ENCODE peak calls at places on chromosomes 5 and 9, in six cellular contexts. V is RWPE1, S is coronary artery, X is SJCRH30, I is stomach, H is upper lobe of left lung. M is an unnamed sample.

GRCh38 chr5:116600876-116601275 is 26.3 kb upstream of the SEMA6A start:
- DNase-seq in I (no peak), X (no peak), S (no peak), H (no peak), V (no peak), M (no peak)

GRCh38 chr5:147098233-147098790 is 136.5 kb upstream of the STK32A start:
- DNase-seq in H (no peak), S (no peak), I (no peak), X (peak; percentile 68), V (peak; percentile 20), M (no peak)

GRCh38 chr9:121835581-121836381 is 184.3 kb downstream of the DAB2IP start:
- DNase-seq in H (peak; percentile 5), X (no peak), V (no peak), I (peak; percentile 19), S (peak; percentile 45), M (no peak)

GRCh38 chr9:137308102-137308619 is 6.1 kb upstream of the NRARP start:
- DNase-seq in V (no peak), X (no peak), I (no peak), S (no peak), H (no peak), M (peak; percentile 46)

GRCh38 chr5:143068712-143069111 is 298.5 kb downstream of the ARHGAP26 start:
- DNase-seq in S (no peak), I (no peak), H (no peak), V (no peak), X (no peak), M (no peak)

GRCh38 chr9:134243778-134244467 is 79.6 kb upstream of the RNU6ATAC start:
- DNase-seq in I (peak; percentile 47), H (peak; percentile 78), X (no peak), S (no peak), V (no peak), M (no peak)

GRCh38 chr9:35728041-35728971 is 3.7 kb downstream of the TLN1 start:
- DNase-seq in I (peak; percentile 49), V (peak; percentile 68), X (no peak), H (peak; percentile 88), S (peak; percentile 93), M (peak; percentile 79)

GRCh38 chr9:124291801-124292396 is 34.1 kb downstream of the NEK6 start:
- DNase-seq in I (no peak), H (peak; percentile 48), V (no peak), S (no peak), X (no peak), M (no peak)

GRCh38 chr5:135222771-135223170 is 176.3 kb downstream of the MACROH2A1 start:
- DNase-seq in H (no peak), V (no peak), X (no peak), I (peak; percentile 5), S (no peak), M (no peak)

GRCh38 chr9:33263936-33264472 is 504 bp downstream of the BAG1 start:
- DNase-seq in I (peak; percentile 50), V (peak; percentile 33), H (peak; percentile 67), S (no peak), X (peak; percentile 61), M (peak; percentile 59)

GRCh38 chr5:32586251-32586642 is 890 bp downstream of the SUB1 start:
- DNase-seq in X (no peak), S (no peak), H (no peak), I (no peak), V (no peak), M (no peak)

GRCh38 chr5:6158974-6159863 is 219.1 kb downstream of the MED10 start:
- DNase-seq in I (no peak), H (no peak), S (no peak), X (no peak), V (peak; percentile 92), M (no peak)

GRCh38 chr5:26295541-26295940 is 742.8 kb downstream of the CDH9 start:
- DNase-seq in S (no peak), X (no peak), V (peak; percentile 7), I (no peak), H (no peak), M (no peak)

GRCh38 chr9:36665921-36666429 is 93.3 kb downstream of the MELK start:
- DNase-seq in H (no peak), S (no peak), X (no peak), I (no peak), V (no peak), M (no peak)

GRCh38 chr9:113898151-113898550 is 22.0 kb downstream of the ZNF618 start:
- DNase-seq in S (no peak), V (no peak), H (no peak), X (no peak), I (no peak), M (no peak)

GRCh38 chr5:105849701-105850100 is 1821.0 kb downstream of the EFNA5 start:
- DNase-seq in X (no peak), H (no peak), S (no peak), V (no peak), I (no peak), M (no peak)

GRCh38 chr5:170704417-170705195 is 78.9 kb upstream of the GABRP start:
- DNase-seq in I (no peak), X (no peak), V (no peak), S (no peak), H (no peak), M (no peak)

GRCh38 chr5:121748690-121749089 is 103.0 kb upstream of the FTMT start:
- DNase-seq in H (no peak), V (no peak), I (no peak), S (no peak), X (no peak), M (no peak)

GRCh38 chr5:154653418-154653763 is 101.8 kb upstream of the LARP1 start:
- DNase-seq in V (no peak), X (no peak), I (peak; percentile 45), S (no peak), H (no peak), M (no peak)

GRCh38 chr9:133210202-133210532 is 1.1 kb upstream of the OBP2B start:
- DNase-seq in I (peak; percentile 23), V (no peak), H (no peak), X (no peak), S (no peak), M (peak; percentile 66)

GRCh38 chr9:121286973-121287721 is 19.2 kb downstream of the GSN start:
- DNase-seq in I (peak; percentile 85), S (peak; percentile 94), V (peak; percentile 99), H (peak; percentile 87), X (peak; percentile 95), M (peak; percentile 79)

GRCh38 chr9:14627513-14627912 is 65.7 kb downstream of the ZDHHC21 start:
- DNase-seq in S (no peak), H (no peak), V (no peak), I (no peak), X (peak; percentile 4), M (no peak)

GRCh38 chr9:82668724-82669324 is 394.1 kb downstream of the RASEF start:
- DNase-seq in S (no peak), X (no peak), V (no peak), H (no peak), I (no peak), M (no peak)

GRCh38 chr9:114072181-114073140 is 5.6 kb downstream of the AMBP start:
- DNase-seq in V (no peak), X (no peak), S (peak; percentile 83), I (peak; percentile 83), H (peak; percentile 34), M (peak; percentile 59)

GRCh38 chr9:14131353-14132088 is 182.4 kb downstream of the NFIB start:
- DNase-seq in V (no peak), I (no peak), X (no peak), S (no peak), H (no peak), M (no peak)

GRCh38 chr9:123658792-123659191 is 271.1 kb downstream of the DENND1A start:
- DNase-seq in S (no peak), X (no peak), V (no peak), H (no peak), I (no peak), M (no peak)

GRCh38 chr5:174840435-174840834 is 116.1 kb downstream of the MSX2 start:
- DNase-seq in S (no peak), I (no peak), V (no peak), X (no peak), H (no peak), M (no peak)
- H3K27ac ChIP-seq in S (no peak overlapping the region), I (no peak overlapping the region), V (no peak overlapping the region), X (no peak overlapping the region), H (no peak overlapping the region), M (no peak overlapping the region)

GRCh38 chr5:14168139-14168792 is 25.1 kb downstream of the TRIO start:
- DNase-seq in S (no peak), V (no peak), I (no peak), H (no peak), X (no peak), M (no peak)

GRCh38 chr5:14171091-14171490 is 27.9 kb downstream of the TRIO start:
- DNase-seq in H (no peak), V (no peak), I (no peak), S (no peak), X (no peak), M (no peak)

GRCh38 chr5:14167211-14167845 is 24.2 kb downstream of the TRIO start:
- DNase-seq in X (no peak), I (no peak), V (peak; percentile 45), S (no peak), H (peak; percentile 51), M (no peak)

GRCh38 chr5:14166437-14166836 is 23.3 kb downstream of the TRIO start:
- DNase-seq in X (no peak), H (no peak), S (no peak), I (no peak), V (no peak), M (no peak)

GRCh38 chr5:14168793-14169262 is 25.7 kb downstream of the TRIO start:
- DNase-seq in H (no peak), S (no peak), I (no peak), X (no peak), V (no peak), M (no peak)
- H3K27ac ChIP-seq in H (no peak overlapping the region), S (no peak overlapping the region), I (no peak overlapping the region), X (no peak overlapping the region), V (no peak overlapping the region), M (no peak overlapping the region)

GRCh38 chr5:179377421-179378115 is 32.3 kb upstream of the ADAMTS2 start:
- DNase-seq in I (peak; percentile 3), S (peak; percentile 35), X (no peak), H (peak; percentile 12), V (no peak), M (no peak)
- H3K27ac ChIP-seq in I (no peak overlapping the region), S (no peak overlapping the region), X (no peak overlapping the region), H (no peak overlapping the region), V (no peak overlapping the region), M (no peak overlapping the region)

GRCh38 chr9:12764150-12764549 is 10.7 kb upstream of the LURAP1L start:
- DNase-seq in H (no peak), I (no peak), S (no peak), X (no peak), V (no peak), M (no peak)

GRCh38 chr9:12760758-12761157 is 14.1 kb upstream of the LURAP1L start:
- DNase-seq in X (no peak), V (no peak), H (no peak), S (no peak), I (no peak), M (no peak)

GRCh38 chr9:12765399-12765798 is 9.4 kb upstream of the LURAP1L start:
- DNase-seq in H (no peak), V (no peak), I (no peak), X (no peak), S (no peak), M (no peak)

GRCh38 chr9:12753931-12754330 is 20.9 kb upstream of the LURAP1L start:
- DNase-seq in I (no peak), S (no peak), V (no peak), H (no peak), X (no peak), M (no peak)

GRCh38 chr9:12759767-12760166 is 15.1 kb upstream of the LURAP1L start:
- DNase-seq in H (no peak), X (no peak), V (no peak), I (no peak), S (no peak), M (no peak)
- H3K27ac ChIP-seq in H (no peak overlapping the region), X (no peak overlapping the region), V (no peak overlapping the region), I (no peak overlapping the region), S (no peak overlapping the region), M (no peak overlapping the region)

M was measured in breast epithelium.